ENCODE peak calls at places on chromosomes 3 and 15, in seven cellular contexts. F is A549, Y is PC-3, B is fibroblast of lung, K is mesendoderm, W is DND-41, I is neuronal stem cell. N is an unnamed sample.
A peak's percentile ranks its signal among the peaks of the same experiment; 100 is the strongest.

GRCh38 chr3:85342915-85343314 is 384.1 kb downstream of the CADM2 start:
- DNase-seq in F (peak; percentile 3), Y (peak; percentile 69), B (no peak), K (peak; percentile 36), W (no peak), I (peak; percentile 11), N (peak; percentile 40)

GRCh38 chr3:183924956-183925355 is 40.3 kb upstream of the PARL start:
- DNase-seq in F (peak; percentile 15), Y (peak; percentile 97), B (peak; percentile 87), K (no peak), W (no peak), I (no peak), N (no peak)

GRCh38 chr3:151197981-151198767 is 4.8 kb downstream of the GPR171 start:
- DNase-seq in F (no peak), Y (no peak), B (peak; percentile 53), K (no peak), W (no peak), I (no peak), N (no peak)

GRCh38 chr3:40573985-40574384 is 49.2 kb downstream of the ZNF621 start:
- DNase-seq in F (no peak), Y (no peak), B (no peak), K (no peak), W (no peak), I (no peak), N (no peak)

GRCh38 chr15:101124731-101125558 is 126.9 kb downstream of the CHSY1 start:
- DNase-seq in F (no peak), Y (peak; percentile 80), B (peak; percentile 83), K (no peak), W (no peak), I (no peak), N (peak; percentile 74)

GRCh38 chr15:50996641-50997040 is 88.2 kb downstream of the AP4E1 start:
- DNase-seq in F (no peak), Y (peak; percentile 52), B (peak; percentile 6), K (no peak), W (no peak), I (no peak), N (no peak)

GRCh38 chr3:125443923-125444322 is 68.8 kb upstream of the ZNF148 start:
- DNase-seq in F (no peak), Y (peak; percentile 19), B (peak; percentile 96), K (no peak), W (no peak), I (no peak), N (no peak)

GRCh38 chr3:123584284-123584987 is 417 bp downstream of the HACD2 start:
- DNase-seq in F (peak; percentile 23), Y (peak; percentile 48), B (no peak), K (no peak), W (no peak), I (no peak), N (peak; percentile 64)

GRCh38 chr3:40661285-40661684 is 136.5 kb downstream of the ZNF621 start:
- DNase-seq in F (no peak), Y (no peak), B (no peak), K (no peak), W (no peak), I (no peak), N (no peak)

GRCh38 chr3:165643433-165643824 is 193.8 kb downstream of the BCHE start:
- DNase-seq in F (no peak), Y (peak; percentile 55), B (peak; percentile 53), K (no peak), W (no peak), I (no peak), N (no peak)

GRCh38 chr15:51776952-51777574 is 25.7 kb downstream of the TMOD2 start:
- DNase-seq in F (peak; percentile 88), Y (peak; percentile 78), B (peak; percentile 84), K (peak; percentile 82), W (peak; percentile 68), I (peak; percentile 58), N (peak; percentile 90)

GRCh38 chr15:60392986-60393811 is 4.6 kb downstream of the ANXA2 start:
- DNase-seq in F (peak; percentile 89), Y (peak; percentile 97), B (peak; percentile 98), K (peak; percentile 75), W (no peak), I (no peak), N (no peak)

GRCh38 chr3:105688821-105689220 is 180.0 kb downstream of the CBLB start:
- DNase-seq in F (peak; percentile 1), Y (no peak), B (no peak), K (no peak), W (no peak), I (no peak), N (no peak)

GRCh38 chr3:67569324-67569723 is 85.1 kb downstream of the SUCLG2 start:
- DNase-seq in F (no peak), Y (no peak), B (no peak), K (no peak), W (no peak), I (no peak), N (no peak)

GRCh38 chr3:142447308-142447851 is 457 bp downstream of the XRN1 start:
- DNase-seq in F (peak; percentile 45), Y (peak; percentile 13), B (peak; percentile 64), K (peak; percentile 56), W (peak; percentile 54), I (no peak), N (peak; percentile 70)

GRCh38 chr3:98513136-98513535 is 9.6 kb downstream of the CLDND1 start:
- DNase-seq in F (no peak), Y (peak; percentile 89), B (peak; percentile 77), K (no peak), W (no peak), I (no peak), N (no peak)

GRCh38 chr15:51736646-51737537 is 563 bp downstream of the LYSMD2 start:
- DNase-seq in F (peak; percentile 60), Y (peak; percentile 32), B (peak; percentile 12), K (peak; percentile 46), W (peak; percentile 58), I (no peak), N (peak; percentile 68)

GRCh38 chr3:132730891-132731580 is 8.8 kb upstream of the NPHP3 start:
- DNase-seq in F (peak; percentile 8), Y (peak; percentile 55), B (peak; percentile 76), K (peak; percentile 74), W (no peak), I (peak; percentile 59), N (peak; percentile 69)

GRCh38 chr15:101466188-101466587 is 23.3 kb downstream of the PCSK6 start:
- DNase-seq in F (no peak), Y (no peak), B (no peak), K (no peak), W (no peak), I (no peak), N (no peak)

GRCh38 chr3:113662824-113663223 is 33.6 kb downstream of the USF3 start:
- DNase-seq in F (no peak), Y (no peak), B (no peak), K (no peak), W (no peak), I (no peak), N (no peak)

GRCh38 chr3:113664523-113665094 is 31.8 kb downstream of the USF3 start:
- DNase-seq in F (no peak), Y (no peak), B (no peak), K (no peak), W (no peak), I (no peak), N (no peak)

GRCh38 chr3:113663324-113663750 is 33.1 kb downstream of the USF3 start:
- DNase-seq in F (no peak), Y (no peak), B (no peak), K (no peak), W (no peak), I (no peak), N (no peak)

GRCh38 chr3:113663761-113664160 is 32.7 kb downstream of the USF3 start:
- DNase-seq in F (no peak), Y (no peak), B (no peak), K (no peak), W (no peak), I (no peak), N (no peak)

GRCh38 chr3:113668015-113668414 is 28.4 kb downstream of the USF3 start:
- DNase-seq in F (no peak), Y (no peak), B (peak; percentile 86), K (no peak), W (peak; percentile 20), I (no peak), N (no peak)
- H3K4me2 ChIP-seq in F (no peak overlapping the region), Y (no peak overlapping the region), B (peak overlapping the region; percentile 80), K (no peak overlapping the region), W (no peak overlapping the region), I (no peak overlapping the region), N (no peak overlapping the region)

GRCh38 chr3:16899919-16900318 is 15.2 kb downstream of the PLCL2 start:
- DNase-seq in F (no peak), Y (no peak), B (no peak), K (no peak), W (no peak), I (no peak), N (no peak)

GRCh38 chr3:16898595-16899395 is 14.0 kb downstream of the PLCL2 start:
- DNase-seq in F (no peak), Y (no peak), B (no peak), K (no peak), W (no peak), I (no peak), N (no peak)

GRCh38 chr3:16896094-16896627 is 11.4 kb downstream of the PLCL2 start:
- DNase-seq in F (no peak), Y (no peak), B (no peak), K (no peak), W (no peak), I (no peak), N (no peak)

GRCh38 chr3:16897254-16897926 is 12.6 kb downstream of the PLCL2 start:
- DNase-seq in F (no peak), Y (peak; percentile 94), B (peak; percentile 43), K (no peak), W (no peak), I (no peak), N (no peak)

DNA sequence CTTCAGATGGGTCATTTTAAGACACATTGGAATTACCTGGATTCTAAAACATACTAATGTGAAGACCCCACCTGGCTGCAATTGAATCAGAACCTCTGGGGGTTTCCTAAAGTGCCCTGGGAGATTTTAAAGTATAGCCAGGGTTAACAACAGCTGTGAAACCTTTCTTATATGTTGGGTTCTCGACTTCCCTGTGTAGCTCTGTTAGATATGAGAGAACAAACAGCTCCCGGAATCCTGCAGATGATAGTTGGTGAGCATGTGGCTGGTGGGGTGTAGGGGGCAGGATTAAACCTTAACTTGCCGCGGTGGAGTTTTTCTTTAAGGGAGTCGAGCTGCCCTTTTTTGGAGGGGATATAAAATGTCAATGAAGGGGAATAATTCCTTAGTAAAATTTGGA is 12.1 kb downstream of the PLCL2 start:
- DNase-seq in F (no peak), Y (no peak), B (no peak), K (no peak), W (no peak), I (no peak), N (no peak)
- H3K4me2 ChIP-seq in F (no peak overlapping the region), Y (peak overlapping the region; percentile 79), B (no peak overlapping the region), K (no peak overlapping the region), W (no peak overlapping the region), I (no peak overlapping the region), N (no peak overlapping the region)

DNA sequence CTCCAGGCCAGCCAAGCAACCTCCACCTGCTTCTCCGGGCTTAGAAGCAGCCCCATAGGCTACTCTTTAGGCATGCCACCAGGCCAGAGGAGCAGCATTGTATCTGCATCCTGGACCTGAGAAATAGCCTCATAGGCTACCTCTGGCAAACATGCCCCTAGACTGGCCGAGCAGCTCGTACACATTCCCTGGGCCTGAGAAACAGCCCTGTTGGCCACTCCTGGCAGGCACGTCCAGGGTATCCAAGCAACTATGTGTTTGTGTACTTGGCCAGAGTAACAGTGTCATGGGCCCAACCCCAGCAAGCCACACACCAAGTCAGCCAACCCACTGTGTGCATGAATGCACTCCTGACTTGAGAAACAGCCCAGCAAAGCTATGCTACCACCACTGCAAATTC is 498.7 kb upstream of the CDIN1 start:
- DNase-seq in F (no peak), Y (no peak), B (no peak), K (no peak), W (no peak), I (no peak), N (no peak)
- H3K4me2 ChIP-seq in F (no peak overlapping the region), Y (no peak overlapping the region), B (no peak overlapping the region), K (no peak overlapping the region), W (no peak overlapping the region), I (no peak overlapping the region), N (no peak overlapping the region)

GRCh38 chr3:16504242-16504641 is 9.3 kb downstream of the RFTN1 start:
- DNase-seq in F (no peak), Y (no peak), B (peak; percentile 48), K (no peak), W (no peak), I (no peak), N (peak; percentile 73)
- H3K4me2 ChIP-seq in F (no peak overlapping the region), Y (no peak overlapping the region), B (no peak overlapping the region), K (no peak overlapping the region), W (no peak overlapping the region), I (no peak overlapping the region), N (peak overlapping the region; percentile 74)